ENCODE peak calls at places on chromosomes 16 and 17, in five cellular contexts. Y, V, P, I and X are unnamed samples.

GRCh38 chr17:59825533-59826316 is 67.0 kb downstream of the TUBD1 start:
- DNase-seq in Y (no peak), V (no peak), P (no peak), I (peak; percentile 89), X (peak; percentile 14)

GRCh38 chr16:30095166-30096078 is 591 bp downstream of the YPEL3 start:
- DNase-seq in Y (peak; percentile 60), V (no peak), P (peak; percentile 63), I (no peak), X (peak; percentile 51)

GRCh38 chr17:9924735-9925191 is 19.7 kb upstream of the RCVRN start:
- DNase-seq in Y (peak; percentile 76), V (peak; percentile 77), P (no peak), I (peak; percentile 64), X (peak; percentile 75)

GRCh38 chr17:83098241-83099085 is 19.1 kb downstream of the METRNL start:
- DNase-seq in Y (no peak), V (no peak), P (no peak), I (no peak), X (no peak)

GRCh38 chr17:40456396-40456951 is 13.2 kb downstream of the IGFBP4 start:
- DNase-seq in Y (no peak), V (no peak), P (no peak), I (no peak), X (no peak)

GRCh38 chr17:74779948-74780400 is 3.8 kb upstream of the NAT9 start:
- DNase-seq in Y (peak; percentile 52), V (no peak), P (peak; percentile 76), I (no peak), X (peak; percentile 75)

GRCh38 chr17:28567604-28568003 is 3.7 kb downstream of the PIGS start:
- DNase-seq in Y (peak; percentile 71), V (no peak), P (no peak), I (no peak), X (peak; percentile 65)

GRCh38 chr16:85123891-85124635 is 11.8 kb upstream of the CIBAR2 start:
- DNase-seq in Y (no peak), V (no peak), P (no peak), I (peak; percentile 94), X (no peak)

GRCh38 chr17:72390675-72391501 is 270.1 kb downstream of the SOX9 start:
- DNase-seq in Y (no peak), V (no peak), P (no peak), I (no peak), X (no peak)

GRCh38 chr16:531494-532125 is 4.1 kb downstream of the CAPN15 start:
- DNase-seq in Y (no peak), V (no peak), P (no peak), I (no peak), X (no peak)

GRCh38 chr16:76946879-76947278 is 244.1 kb upstream of the MON1B start:
- DNase-seq in Y (no peak), V (peak; percentile 25), P (no peak), I (peak; percentile 51), X (no peak)

GRCh38 chr17:82863941-82864720 is 24.3 kb upstream of the ZNF750 start:
- DNase-seq in Y (peak; percentile 92), V (no peak), P (peak; percentile 90), I (peak; percentile 87), X (peak; percentile 90)

GRCh38 chr16:8519179-8519578 is 71.1 kb downstream of the TMEM114 start:
- DNase-seq in Y (no peak), V (no peak), P (no peak), I (no peak), X (no peak)

GRCh38 chr16:53614346-53614745 is 89.3 kb downstream of the RPGRIP1L start:
- DNase-seq in Y (no peak), V (no peak), P (no peak), I (peak; percentile 26), X (no peak)

GRCh38 chr16:3623642-3624041 is 12.2 kb upstream of the SLX4 start:
- DNase-seq in Y (no peak), V (no peak), P (no peak), I (no peak), X (no peak)

GRCh38 chr17:40419559-40420331 is 2.0 kb upstream of the TOP2A start:
- DNase-seq in Y (no peak), V (no peak), P (no peak), I (no peak), X (no peak)

GRCh38 chr17:41483531-41483930 is 2.6 kb upstream of the KRT35 start:
- DNase-seq in Y (no peak), V (no peak), P (no peak), I (no peak), X (no peak)

GRCh38 chr17:44115585-44116415 is 7.6 kb downstream of the HDAC5 start:
- DNase-seq in Y (no peak), V (peak; percentile 54), P (no peak), I (peak; percentile 36), X (no peak)

GRCh38 chr16:87860553-87861299 is 8.6 kb downstream of the SLC7A5 start:
- DNase-seq in Y (no peak), V (no peak), P (no peak), I (peak; percentile 64), X (no peak)

GRCh38 chr17:40251576-40251975 is 32.5 kb downstream of the WIPF2 start:
- DNase-seq in Y (no peak), V (no peak), P (no peak), I (peak; percentile 88), X (no peak)

DNA sequence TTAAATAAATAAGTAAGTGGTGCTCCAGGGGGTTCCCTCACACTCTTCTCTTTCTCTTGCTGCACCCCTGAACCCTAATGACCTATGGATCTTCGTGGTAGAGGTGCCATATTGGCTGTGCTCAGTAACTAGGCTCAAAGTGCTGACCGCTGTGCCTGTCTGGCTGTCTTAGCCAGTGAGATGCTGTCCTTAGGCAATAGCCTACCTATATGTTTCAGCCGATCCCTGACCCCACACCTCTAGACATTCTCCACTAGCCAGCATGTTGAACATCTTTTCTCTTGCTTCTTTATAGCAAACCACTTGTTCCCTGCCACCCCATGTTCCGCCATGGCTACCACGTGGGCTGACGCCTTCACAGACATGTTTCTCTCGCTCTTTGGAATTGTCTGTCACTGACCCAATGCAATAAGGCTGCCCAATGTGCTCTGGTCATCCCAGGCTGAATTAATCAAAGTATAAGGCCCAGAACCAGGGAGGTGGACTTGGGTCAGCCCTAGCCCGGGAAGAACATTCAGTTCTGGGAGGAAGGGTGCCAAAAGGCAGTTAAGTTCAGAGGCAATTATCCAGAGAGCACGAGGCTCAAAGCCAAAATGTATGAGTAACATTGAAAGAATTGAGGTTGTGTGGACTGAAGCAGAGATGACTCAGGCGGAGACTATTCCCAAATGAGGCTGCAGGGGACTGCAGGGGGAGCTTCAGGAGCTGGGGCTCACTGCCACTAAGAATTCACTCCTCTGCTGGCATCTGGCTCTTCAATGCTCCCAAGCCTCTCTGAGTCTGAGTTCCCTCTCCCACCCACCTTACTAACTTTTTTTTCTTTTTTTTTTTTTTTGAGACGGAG is 28.7 kb upstream of the TNRC6A start:
- DNase-seq in Y (no peak), V (no peak), P (no peak), I (peak; percentile 99), X (no peak)
- TF ChIP-seq CTCF in Y (no peak), V (peak; percentile 51), P (no peak), I (peak; percentile 55), X (no peak)

GRCh38 chr17:6413073-6413472 is 21.8 kb downstream of the AIPL1 start:
- DNase-seq in Y (peak; percentile 70), V (peak; percentile 56), P (no peak), I (peak; percentile 43), X (peak; percentile 55)
- TF ChIP-seq CTCF in Y (peak; percentile 35), V (peak; percentile 41), P (no peak), I (peak; percentile 60), X (peak; percentile 8)

DNA sequence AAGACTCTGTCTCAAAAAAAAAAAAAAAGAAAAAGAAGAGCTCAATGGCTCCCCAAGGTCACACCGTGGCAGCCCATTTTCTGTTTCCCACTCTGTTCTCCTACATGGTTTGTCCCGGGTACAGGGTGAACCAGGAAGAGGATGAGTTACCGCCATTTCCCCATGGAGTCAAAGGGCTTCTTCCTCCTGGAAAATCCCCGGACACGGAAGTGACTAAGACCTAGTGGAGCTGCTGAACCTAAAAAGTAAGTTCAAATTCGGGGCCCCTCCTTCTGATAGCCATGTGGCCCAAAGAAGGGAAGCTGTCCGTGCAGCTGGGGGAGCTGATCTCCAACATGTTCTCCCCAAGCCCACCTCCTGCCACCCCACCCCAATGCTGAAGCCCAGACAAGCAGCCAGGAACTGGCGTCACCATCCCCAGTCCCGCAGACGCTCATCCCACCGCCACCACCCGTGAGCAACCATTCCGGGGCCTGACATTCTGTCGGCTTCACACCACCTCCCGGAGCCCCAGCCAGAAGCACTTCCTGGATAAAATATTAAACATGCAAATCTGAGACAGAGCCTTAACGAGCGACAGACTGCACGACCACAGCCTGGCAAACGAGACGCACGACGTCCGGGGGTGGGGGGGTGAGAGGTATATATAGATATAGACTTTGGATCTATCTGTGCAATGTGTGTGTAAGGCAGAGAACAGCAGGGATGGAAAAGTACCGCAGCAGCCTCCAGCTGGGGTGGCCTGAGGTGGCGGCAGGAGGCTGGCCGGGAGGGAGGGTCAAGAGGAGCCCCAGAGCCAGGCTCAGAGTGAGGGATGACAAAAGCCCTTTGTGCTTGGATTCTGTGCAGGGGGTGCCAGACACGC is 17.6 kb downstream of the EPOP start:
- DNase-seq in Y (no peak), V (no peak), P (no peak), I (no peak), X (no peak)
- TF ChIP-seq CTCF in Y (no peak), V (no peak), P (no peak), I (no peak), X (no peak)

GRCh38 chr17:36939059-36939943 is 2.0 kb downstream of the LHX1 start:
- DNase-seq in Y (peak; percentile 38), V (no peak), P (no peak), I (no peak), X (no peak)
- TF ChIP-seq CTCF in Y (no peak), V (no peak), P (no peak), I (no peak), X (no peak)

DNA sequence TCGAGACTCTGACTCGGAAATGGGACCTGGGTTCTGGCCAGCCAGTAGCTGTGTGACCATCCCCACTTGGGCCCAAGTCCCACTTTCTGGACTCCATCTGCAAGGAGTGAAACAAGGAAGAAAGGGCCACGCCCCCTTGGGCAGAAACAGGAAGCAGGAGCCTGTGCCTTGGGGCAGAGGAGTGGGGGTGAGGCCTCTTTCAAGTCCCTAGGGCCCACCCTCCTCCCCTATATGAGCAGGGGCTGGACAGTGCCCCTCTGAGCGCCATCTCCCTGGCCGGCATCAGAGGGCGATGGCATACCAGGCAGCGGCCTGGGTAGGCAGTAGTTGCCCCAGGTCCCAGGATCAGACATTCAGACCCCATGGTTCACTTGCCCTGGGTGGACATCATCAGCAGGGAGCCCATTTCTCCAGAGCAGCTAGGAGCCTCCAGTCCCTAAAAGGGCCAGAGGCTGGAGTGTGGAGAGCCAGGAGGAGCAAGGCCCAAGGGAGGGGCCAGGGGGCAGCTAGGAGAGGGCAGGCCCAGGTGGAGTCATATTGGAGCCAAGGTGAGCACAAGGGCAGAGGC is 7.1 kb downstream of the BCAR1 start:
- DNase-seq in Y (no peak), V (no peak), P (no peak), I (peak; percentile 90), X (no peak)
- TF ChIP-seq CTCF in Y (no peak), V (no peak), P (no peak), I (no peak), X (no peak)